ENCODE peak calls at places on chromosomes 1 and 21, in six cellular contexts. O, N, W, P, I and Y are unnamed samples.

GRCh38 chr1:160374291-160374690 is 7.4 kb downstream of the NHLH1 start:
- DNase-seq in P (no peak), I (no peak), N (no peak), W (no peak), O (no peak), Y (no peak)

GRCh38 chr1:214228976-214229375 is 52.0 kb upstream of the SMYD2 start:
- DNase-seq in I (no peak), W (no peak), N (no peak), P (no peak), O (no peak), Y (no peak)

GRCh38 chr21:19810779-19811178 is 1187.4 kb upstream of the NCAM2 start:
- DNase-seq in W (no peak), N (no peak), O (no peak), P (no peak), I (no peak), Y (no peak)

GRCh38 chr1:198272492-198272891 is 115.7 kb downstream of the NEK7 start:
- DNase-seq in W (no peak), N (no peak), P (no peak), I (no peak), O (no peak), Y (no peak)

GRCh38 chr1:210269981-210270380 is 37.4 kb downstream of the SERTAD4 start:
- DNase-seq in O (no peak), N (no peak), W (no peak), P (no peak), I (no peak), Y (no peak)

GRCh38 chr1:10271090-10271489 is 60.7 kb downstream of the KIF1B start:
- DNase-seq in I (no peak), P (no peak), O (no peak), N (no peak), W (no peak), Y (no peak)

GRCh38 chr21:17988038-17988437 is 168.9 kb upstream of the C21orf91 start:
- DNase-seq in O (no peak), N (no peak), I (no peak), P (no peak), W (no peak), Y (no peak)

GRCh38 chr1:241048558-241048957 is 308.4 kb downstream of the RGS7 start:
- DNase-seq in I (no peak), O (no peak), N (no peak), P (no peak), W (no peak), Y (no peak)

GRCh38 chr1:171141336-171142051 is 43.6 kb upstream of the FMO2 start:
- DNase-seq in I (no peak), P (peak; percentile 59), N (peak; percentile 46), W (no peak), O (no peak), Y (no peak)

GRCh38 chr1:30789388-30790255 is 32.0 kb upstream of the LAPTM5 start:
- DNase-seq in P (no peak), I (no peak), O (no peak), N (no peak), W (no peak), Y (no peak)

GRCh38 chr1:9615316-9616063 is 26.8 kb downstream of the TMEM201 start:
- DNase-seq in W (peak; percentile 47), N (peak; percentile 48), P (peak; percentile 8), I (no peak), O (peak; percentile 70), Y (no peak)